ENCODE peak calls at places on chromosome 11, in nine cellular contexts. L is right lobe of liver, E is left lung, H is tibial nerve, P is aorta, K is Peyer's patch, G is GM12878, M is GM23338, I is prostate gland. J is an unnamed sample. For H3K4me1, the result is how much of the 10 kb centered on the place peaks cover.

GRCh38 chr11:36037031-36037430 is 93.2 kb downstream of the LDLRAD3 start:
- DNase-seq in L (peak), E (no peak), H (no peak), P (no peak), K (no peak), G (no peak), M (no peak), I (peak), J (no peak)

GRCh38 chr11:121460941-121461514 is 8.3 kb upstream of the SORL1-AS1 start:
- DNase-seq in L (peak), E (no peak), H (no peak), P (no peak), K (no peak), G (no peak), M (no peak), I (peak), J (peak)

GRCh38 chr11:7473702-7474101 is 11.6 kb upstream of the OLFML1 start:
- DNase-seq in L (no peak), E (no peak), H (no peak), P (no peak), K (no peak), G (peak), M (no peak), I (no peak), J (no peak)

GRCh38 chr11:72641900-72642814 is 32.1 kb downstream of the PDE2A start:
- DNase-seq in L (peak), E (no peak), H (no peak), P (peak), K (peak), G (no peak), M (peak), I (peak), J (peak)

GRCh38 chr11:6539748-6540268 is 42.7 kb downstream of the DNHD1 start:
- DNase-seq in L (no peak), E (no peak), H (no peak), P (no peak), K (no peak), G (no peak), M (no peak), I (no peak), J (no peak)

GRCh38 chr11:130675456-130675855 is 227.0 kb downstream of the ADAMTS15 start:
- DNase-seq in L (no peak), E (peak), H (peak), P (peak), K (no peak), G (no peak), M (no peak), I (no peak), J (no peak)

GRCh38 chr11:68014157-68014965 is 4.2 kb downstream of the ALDH3B1 start:
- DNase-seq in L (no peak), E (peak), H (peak), P (peak), K (peak), G (no peak), M (no peak), I (no peak), J (peak)

GRCh38 chr11:16606784-16607674 is 131.4 kb upstream of the C11orf58 start:
- DNase-seq in L (peak), E (peak), H (no peak), P (peak), K (peak), G (no peak), M (peak), I (peak), J (no peak)

GRCh38 chr11:111064118-111064517 is 181.4 kb upstream of the POU2AF2 start:
- DNase-seq in L (no peak), E (no peak), H (no peak), P (no peak), K (no peak), G (no peak), M (no peak), I (no peak), J (no peak)

GRCh38 chr11:119537641-119538253 is 114.8 kb upstream of the THY1 start:
- DNase-seq in L (no peak), E (no peak), H (no peak), P (no peak), K (no peak), G (no peak), M (no peak), I (no peak), J (peak)

GRCh38 chr11:64970731-64971151 is 1.2 kb downstream of the MAJIN start:
- DNase-seq in L (no peak), E (no peak), H (no peak), P (no peak), K (no peak), G (no peak), M (no peak), I (no peak), J (peak)

GRCh38 chr11:104534268-104534667 is 364.0 kb downstream of the CASP12 start:
- DNase-seq in L (no peak), E (no peak), H (no peak), P (no peak), K (no peak), G (no peak), M (peak), I (no peak), J (no peak)

GRCh38 chr11:27599217-27599616 is 92.6 kb upstream of the LIN7C start:
- DNase-seq in L (no peak), E (no peak), H (no peak), P (no peak), K (no peak), G (no peak), M (peak), I (no peak), J (no peak)

GRCh38 chr11:3154001-3154599 is 11.0 kb downstream of the OSBPL5 start:
- DNase-seq in L (no peak), E (no peak), H (no peak), P (peak), K (peak), G (no peak), M (no peak), I (no peak), J (no peak)
- H3K4me1 ChIP-seq in L (under half), E (half or more), H (half or more), P (under half), K (half or more), G (under half), M (under half), I (under half), J (under half)

GRCh38 chr11:407651-408080 is 7.1 kb downstream of the SIGIRR start:
- DNase-seq in L (no peak), E (no peak), H (no peak), P (no peak), K (no peak), G (no peak), M (no peak), I (no peak), J (no peak)
- H3K27ac ChIP-seq in L (no peak), E (peak), H (no peak), P (no peak), K (peak), G (no peak), M (no peak), I (no peak), J (peak)

GRCh38 chr11:125154380-125155099 is 10.0 kb upstream of the PKNOX2 start:
- DNase-seq in L (no peak), E (no peak), H (no peak), P (no peak), K (no peak), G (no peak), M (no peak), I (no peak), J (no peak)
- H3K4me1 ChIP-seq in L (under half), E (under half), H (under half), P (under half), K (under half), G (under half), M (under half), I (under half), J (under half)

DNA sequence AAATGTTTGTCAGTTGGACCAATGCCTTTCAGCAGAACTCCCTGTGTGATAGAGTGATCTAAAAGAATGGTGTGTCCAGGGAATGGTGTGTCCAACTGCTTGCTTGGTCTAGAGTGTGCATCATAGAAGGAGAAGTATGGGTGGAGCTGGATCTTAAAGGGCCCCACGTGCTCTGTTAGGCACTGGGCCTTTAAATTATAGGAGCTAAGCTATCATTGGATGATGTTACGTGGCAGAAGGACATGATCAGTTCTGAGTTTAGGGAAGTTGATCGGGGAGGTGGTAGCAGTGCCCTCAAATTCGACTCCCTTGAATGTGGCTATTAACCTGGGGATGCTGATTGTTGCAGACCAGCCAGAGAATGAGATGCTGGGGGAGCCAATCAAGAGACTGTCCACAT is 16.4 kb downstream of the STX3 start:
- DNase-seq in L (no peak), E (no peak), H (no peak), P (no peak), K (no peak), G (no peak), M (no peak), I (no peak), J (no peak)
- H3K27ac ChIP-seq in L (peak), E (peak), H (no peak), P (no peak), K (peak), G (no peak), M (no peak), I (no peak), J (peak)

DNA sequence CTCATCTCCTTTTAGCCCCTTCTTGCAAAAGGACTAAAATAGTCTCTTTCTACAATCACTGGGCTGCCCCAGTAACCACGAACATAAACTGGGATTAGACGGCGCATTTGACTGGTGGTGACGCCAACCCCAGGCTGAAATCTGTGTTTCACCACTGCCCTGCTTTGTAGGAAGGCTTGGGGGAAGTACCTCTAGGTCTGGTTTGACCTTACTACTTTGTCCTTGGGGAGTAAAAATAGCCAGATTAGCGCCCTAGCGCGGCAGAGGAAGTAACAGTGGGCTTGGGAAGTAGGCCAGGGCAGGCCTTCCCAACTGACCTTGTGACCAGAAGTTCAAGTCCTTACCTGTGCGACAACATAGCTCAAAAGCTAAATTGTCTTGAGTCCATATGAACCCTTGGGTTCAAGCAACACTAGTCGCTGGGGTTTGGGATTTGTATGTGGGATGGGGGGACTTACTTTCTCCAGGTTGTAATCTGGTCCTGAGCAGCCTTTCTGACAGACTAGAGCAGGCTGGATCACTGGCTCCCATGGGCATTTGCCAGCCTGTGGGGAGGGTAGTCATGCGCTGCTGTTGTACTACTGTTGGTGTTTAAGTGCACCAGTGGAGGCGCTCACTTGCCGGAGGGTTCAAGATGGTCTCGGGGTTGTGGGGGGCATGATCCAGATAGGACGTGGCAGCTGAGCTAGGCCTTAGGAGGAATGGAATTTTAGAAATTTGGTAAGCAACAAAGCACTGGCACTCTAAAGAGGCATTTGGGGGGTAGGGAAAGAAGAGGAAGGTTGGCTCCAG is 953 bp upstream of the PACS1 start:
- DNase-seq in L (peak), E (peak), H (peak), P (peak), K (no peak), G (no peak), M (peak), I (peak), J (no peak)
- H3K4me1 ChIP-seq in L (under half), E (half or more), H (under half), P (under half), K (under half), G (under half), M (under half), I (under half), J (under half)

J was measured in small intestine.